ENCODE peak calls at places on chromosomes 2 and 18, in eight cellular contexts. One of them, this sample, is unnamed.

GRCh38 chr18:34342960-34343359 is 118.2 kb upstream of the NOL4 start:
- DNase-seq in astrocyte of the spinal cord: peak
- DNase-seq in Daoy: peak
- DNase-seq in occipital lobe: no peak
- DNase-seq in endothelial cell: no peak
- DNase-seq in LHCN-M2: no peak
- DNase-seq in stimulated activated CD8-positive, alpha-beta memory T cell treated with anti-CD3 and anti-CD28 coated beads, Interleukin-4, amount 100 ng/mL, for 4 hours: no peak
- DNase-seq in posterior cingulate gyrus: no peak
- DNase-seq in this sample: no peak

GRCh38 chr2:63680455-63680854 is 91.7 kb downstream of the MDH1 start:
- DNase-seq in astrocyte of the spinal cord: no peak
- DNase-seq in Daoy: no peak
- DNase-seq in occipital lobe: no peak
- DNase-seq in endothelial cell: no peak
- DNase-seq in LHCN-M2: no peak
- DNase-seq in stimulated activated CD8-positive, alpha-beta memory T cell treated with anti-CD3 and anti-CD28 coated beads, Interleukin-4, amount 100 ng/mL, for 4 hours: no peak
- DNase-seq in posterior cingulate gyrus: no peak
- DNase-seq in this sample: no peak

GRCh38 chr2:19361325-19361990 is 3.0 kb upstream of the OSR1 start:
- DNase-seq in astrocyte of the spinal cord: peak
- DNase-seq in Daoy: peak
- DNase-seq in occipital lobe: no peak
- DNase-seq in endothelial cell: no peak
- DNase-seq in LHCN-M2: no peak
- DNase-seq in stimulated activated CD8-positive, alpha-beta memory T cell treated with anti-CD3 and anti-CD28 coated beads, Interleukin-4, amount 100 ng/mL, for 4 hours: no peak
- DNase-seq in posterior cingulate gyrus: no peak
- DNase-seq in this sample: no peak

GRCh38 chr2:79393806-79394484 is 118.9 kb upstream of the CTNNA2 start:
- DNase-seq in astrocyte of the spinal cord: peak
- DNase-seq in Daoy: no peak
- DNase-seq in occipital lobe: peak
- DNase-seq in endothelial cell: no peak
- DNase-seq in LHCN-M2: no peak
- DNase-seq in stimulated activated CD8-positive, alpha-beta memory T cell treated with anti-CD3 and anti-CD28 coated beads, Interleukin-4, amount 100 ng/mL, for 4 hours: no peak
- DNase-seq in posterior cingulate gyrus: peak
- DNase-seq in this sample: peak

GRCh38 chr2:38075436-38076249 is at the start of gene CYP1B1:
- DNase-seq in astrocyte of the spinal cord: no peak
- DNase-seq in Daoy: no peak
- DNase-seq in occipital lobe: no peak
- DNase-seq in endothelial cell: no peak
- DNase-seq in LHCN-M2: no peak
- DNase-seq in stimulated activated CD8-positive, alpha-beta memory T cell treated with anti-CD3 and anti-CD28 coated beads, Interleukin-4, amount 100 ng/mL, for 4 hours: no peak
- DNase-seq in posterior cingulate gyrus: peak
- DNase-seq in this sample: peak

GRCh38 chr2:192390401-192390800 is 195.7 kb upstream of the TMEFF2 start:
- DNase-seq in astrocyte of the spinal cord: no peak
- DNase-seq in Daoy: no peak
- DNase-seq in occipital lobe: no peak
- DNase-seq in endothelial cell: no peak
- DNase-seq in LHCN-M2: no peak
- DNase-seq in stimulated activated CD8-positive, alpha-beta memory T cell treated with anti-CD3 and anti-CD28 coated beads, Interleukin-4, amount 100 ng/mL, for 4 hours: no peak
- DNase-seq in posterior cingulate gyrus: no peak
- DNase-seq in this sample: no peak

GRCh38 chr2:59232394-59233165 is 991.5 kb upstream of the FANCL start:
- DNase-seq in astrocyte of the spinal cord: no peak
- DNase-seq in Daoy: no peak
- DNase-seq in occipital lobe: no peak
- DNase-seq in endothelial cell: no peak
- DNase-seq in LHCN-M2: no peak
- DNase-seq in stimulated activated CD8-positive, alpha-beta memory T cell treated with anti-CD3 and anti-CD28 coated beads, Interleukin-4, amount 100 ng/mL, for 4 hours: no peak
- DNase-seq in posterior cingulate gyrus: no peak
- DNase-seq in this sample: no peak

GRCh38 chr18:10261315-10262276 is 192.8 kb upstream of the APCDD1 start:
- DNase-seq in astrocyte of the spinal cord: no peak
- DNase-seq in Daoy: no peak
- DNase-seq in occipital lobe: no peak
- DNase-seq in endothelial cell: no peak
- DNase-seq in LHCN-M2: peak
- DNase-seq in stimulated activated CD8-positive, alpha-beta memory T cell treated with anti-CD3 and anti-CD28 coated beads, Interleukin-4, amount 100 ng/mL, for 4 hours: no peak
- DNase-seq in posterior cingulate gyrus: no peak
- DNase-seq in this sample: no peak

GRCh38 chr2:32617790-32618189 is 10.1 kb upstream of the TTC27 start:
- DNase-seq in astrocyte of the spinal cord: no peak
- DNase-seq in Daoy: no peak
- DNase-seq in occipital lobe: no peak
- DNase-seq in endothelial cell: no peak
- DNase-seq in LHCN-M2: no peak
- DNase-seq in stimulated activated CD8-positive, alpha-beta memory T cell treated with anti-CD3 and anti-CD28 coated beads, Interleukin-4, amount 100 ng/mL, for 4 hours: no peak
- DNase-seq in posterior cingulate gyrus: no peak
- DNase-seq in this sample: no peak

GRCh38 chr2:20157606-20157970 is 67.3 kb downstream of the SDC1 start:
- DNase-seq in astrocyte of the spinal cord: peak
- DNase-seq in Daoy: no peak
- DNase-seq in occipital lobe: no peak
- DNase-seq in endothelial cell: no peak
- DNase-seq in LHCN-M2: peak
- DNase-seq in stimulated activated CD8-positive, alpha-beta memory T cell treated with anti-CD3 and anti-CD28 coated beads, Interleukin-4, amount 100 ng/mL, for 4 hours: no peak
- DNase-seq in posterior cingulate gyrus: no peak
- DNase-seq in this sample: no peak

GRCh38 chr2:217331577-217332139 is 471.8 kb upstream of the TNP1 start:
- DNase-seq in astrocyte of the spinal cord: peak
- DNase-seq in Daoy: peak
- DNase-seq in occipital lobe: no peak
- DNase-seq in endothelial cell: no peak
- DNase-seq in LHCN-M2: peak
- DNase-seq in stimulated activated CD8-positive, alpha-beta memory T cell treated with anti-CD3 and anti-CD28 coated beads, Interleukin-4, amount 100 ng/mL, for 4 hours: no peak
- DNase-seq in posterior cingulate gyrus: no peak
- DNase-seq in this sample: no peak

GRCh38 chr2:130355578-130356431 is at the start of gene PTPN18:
- DNase-seq in astrocyte of the spinal cord: peak
- DNase-seq in Daoy: peak
- DNase-seq in occipital lobe: peak
- DNase-seq in endothelial cell: peak
- DNase-seq in LHCN-M2: peak
- DNase-seq in stimulated activated CD8-positive, alpha-beta memory T cell treated with anti-CD3 and anti-CD28 coated beads, Interleukin-4, amount 100 ng/mL, for 4 hours: no peak
- DNase-seq in posterior cingulate gyrus: peak
- DNase-seq in this sample: peak

GRCh38 chr2:232870002-232870765 is at the start of gene SNORC:
- DNase-seq in astrocyte of the spinal cord: no peak
- DNase-seq in Daoy: no peak
- DNase-seq in occipital lobe: no peak
- DNase-seq in endothelial cell: no peak
- DNase-seq in LHCN-M2: no peak
- DNase-seq in stimulated activated CD8-positive, alpha-beta memory T cell treated with anti-CD3 and anti-CD28 coated beads, Interleukin-4, amount 100 ng/mL, for 4 hours: no peak
- DNase-seq in posterior cingulate gyrus: no peak
- DNase-seq in this sample: no peak

GRCh38 chr2:148391324-148391723 is 253.2 kb upstream of the EPC2 start:
- DNase-seq in astrocyte of the spinal cord: peak
- DNase-seq in Daoy: peak
- DNase-seq in occipital lobe: no peak
- DNase-seq in endothelial cell: no peak
- DNase-seq in LHCN-M2: peak
- DNase-seq in stimulated activated CD8-positive, alpha-beta memory T cell treated with anti-CD3 and anti-CD28 coated beads, Interleukin-4, amount 100 ng/mL, for 4 hours: no peak
- DNase-seq in posterior cingulate gyrus: no peak
- DNase-seq in this sample: no peak

GRCh38 chr2:174827371-174828369 is 63.4 kb upstream of the CHRNA1 start:
- DNase-seq in astrocyte of the spinal cord: peak
- DNase-seq in Daoy: no peak
- DNase-seq in occipital lobe: no peak
- DNase-seq in endothelial cell: peak
- DNase-seq in LHCN-M2: no peak
- DNase-seq in stimulated activated CD8-positive, alpha-beta memory T cell treated with anti-CD3 and anti-CD28 coated beads, Interleukin-4, amount 100 ng/mL, for 4 hours: no peak
- DNase-seq in posterior cingulate gyrus: no peak
- DNase-seq in this sample: no peak

GRCh38 chr2:116132833-116133232 is 1681.7 kb upstream of the DDX18 start:
- DNase-seq in astrocyte of the spinal cord: no peak
- DNase-seq in Daoy: no peak
- DNase-seq in occipital lobe: no peak
- DNase-seq in endothelial cell: no peak
- DNase-seq in LHCN-M2: no peak
- DNase-seq in stimulated activated CD8-positive, alpha-beta memory T cell treated with anti-CD3 and anti-CD28 coated beads, Interleukin-4, amount 100 ng/mL, for 4 hours: no peak
- DNase-seq in posterior cingulate gyrus: peak
- DNase-seq in this sample: no peak

GRCh38 chr18:9631814-9632496 is 17.6 kb upstream of the PPP4R1 start:
- DNase-seq in astrocyte of the spinal cord: peak
- DNase-seq in Daoy: no peak
- DNase-seq in occipital lobe: no peak
- DNase-seq in endothelial cell: no peak
- DNase-seq in LHCN-M2: peak
- DNase-seq in stimulated activated CD8-positive, alpha-beta memory T cell treated with anti-CD3 and anti-CD28 coated beads, Interleukin-4, amount 100 ng/mL, for 4 hours: no peak
- DNase-seq in posterior cingulate gyrus: no peak
- DNase-seq in this sample: peak

GRCh38 chr18:616380-616995 is 19.7 kb downstream of the CLUL1 start:
- DNase-seq in astrocyte of the spinal cord: peak
- DNase-seq in Daoy: peak
- DNase-seq in occipital lobe: no peak
- DNase-seq in endothelial cell: no peak
- DNase-seq in LHCN-M2: peak
- DNase-seq in stimulated activated CD8-positive, alpha-beta memory T cell treated with anti-CD3 and anti-CD28 coated beads, Interleukin-4, amount 100 ng/mL, for 4 hours: no peak
- DNase-seq in posterior cingulate gyrus: no peak
- DNase-seq in this sample: no peak

GRCh38 chr2:179927041-179927440 is 65.6 kb upstream of the ZNF385B start:
- DNase-seq in astrocyte of the spinal cord: no peak
- DNase-seq in Daoy: no peak
- DNase-seq in occipital lobe: no peak
- DNase-seq in endothelial cell: no peak
- DNase-seq in LHCN-M2: no peak
- DNase-seq in stimulated activated CD8-positive, alpha-beta memory T cell treated with anti-CD3 and anti-CD28 coated beads, Interleukin-4, amount 100 ng/mL, for 4 hours: no peak
- DNase-seq in posterior cingulate gyrus: no peak
- DNase-seq in this sample: no peak

GRCh38 chr2:182642328-182642727 is 73.7 kb upstream of the DNAJC10 start:
- DNase-seq in astrocyte of the spinal cord: peak
- DNase-seq in Daoy: peak
- DNase-seq in occipital lobe: no peak
- DNase-seq in endothelial cell: peak
- DNase-seq in LHCN-M2: peak
- DNase-seq in stimulated activated CD8-positive, alpha-beta memory T cell treated with anti-CD3 and anti-CD28 coated beads, Interleukin-4, amount 100 ng/mL, for 4 hours: no peak
- DNase-seq in posterior cingulate gyrus: peak
- DNase-seq in this sample: no peak

GRCh38 chr2:240139011-240139441 is 1.4 kb downstream of the OTOS start:
- DNase-seq in astrocyte of the spinal cord: no peak
- DNase-seq in Daoy: no peak
- DNase-seq in occipital lobe: no peak
- DNase-seq in endothelial cell: no peak
- DNase-seq in LHCN-M2: no peak
- DNase-seq in stimulated activated CD8-positive, alpha-beta memory T cell treated with anti-CD3 and anti-CD28 coated beads, Interleukin-4, amount 100 ng/mL, for 4 hours: no peak
- DNase-seq in posterior cingulate gyrus: peak
- DNase-seq in this sample: no peak

GRCh38 chr2:72134408-72134996 is 13.2 kb downstream of the CYP26B1 start:
- DNase-seq in astrocyte of the spinal cord: no peak
- DNase-seq in Daoy: no peak
- DNase-seq in occipital lobe: no peak
- DNase-seq in endothelial cell: no peak
- DNase-seq in LHCN-M2: no peak
- DNase-seq in stimulated activated CD8-positive, alpha-beta memory T cell treated with anti-CD3 and anti-CD28 coated beads, Interleukin-4, amount 100 ng/mL, for 4 hours: no peak
- DNase-seq in posterior cingulate gyrus: peak
- DNase-seq in this sample: no peak

GRCh38 chr2:135168119-135168872 is 116.2 kb downstream of the RAB3GAP1 start:
- DNase-seq in astrocyte of the spinal cord: no peak
- DNase-seq in Daoy: no peak
- DNase-seq in occipital lobe: no peak
- DNase-seq in endothelial cell: no peak
- DNase-seq in LHCN-M2: no peak
- DNase-seq in stimulated activated CD8-positive, alpha-beta memory T cell treated with anti-CD3 and anti-CD28 coated beads, Interleukin-4, amount 100 ng/mL, for 4 hours: no peak
- DNase-seq in posterior cingulate gyrus: peak
- DNase-seq in this sample: no peak

GRCh38 chr18:62282188-62282629 is 42.9 kb upstream of the TNFRSF11A start:
- DNase-seq in astrocyte of the spinal cord: peak
- DNase-seq in Daoy: peak
- DNase-seq in occipital lobe: no peak
- DNase-seq in endothelial cell: no peak
- DNase-seq in LHCN-M2: peak
- DNase-seq in stimulated activated CD8-positive, alpha-beta memory T cell treated with anti-CD3 and anti-CD28 coated beads, Interleukin-4, amount 100 ng/mL, for 4 hours: no peak
- DNase-seq in posterior cingulate gyrus: no peak
- DNase-seq in this sample: no peak

GRCh38 chr2:69582582-69583176 is 60.9 kb downstream of the AAK1 start:
- DNase-seq in astrocyte of the spinal cord: peak
- DNase-seq in Daoy: peak
- DNase-seq in occipital lobe: no peak
- DNase-seq in endothelial cell: no peak
- DNase-seq in LHCN-M2: peak
- DNase-seq in stimulated activated CD8-positive, alpha-beta memory T cell treated with anti-CD3 and anti-CD28 coated beads, Interleukin-4, amount 100 ng/mL, for 4 hours: no peak
- DNase-seq in posterior cingulate gyrus: no peak
- DNase-seq in this sample: no peak

GRCh38 chr2:27559228-27559627 is 23.6 kb upstream of the ZNF512 start:
- DNase-seq in astrocyte of the spinal cord: no peak
- DNase-seq in Daoy: no peak
- DNase-seq in occipital lobe: no peak
- DNase-seq in endothelial cell: no peak
- DNase-seq in LHCN-M2: no peak
- DNase-seq in stimulated activated CD8-positive, alpha-beta memory T cell treated with anti-CD3 and anti-CD28 coated beads, Interleukin-4, amount 100 ng/mL, for 4 hours: no peak
- DNase-seq in posterior cingulate gyrus: no peak
- DNase-seq in this sample: no peak

GRCh38 chr2:188788621-188789020 is 185.6 kb upstream of the COL3A1 start:
- DNase-seq in astrocyte of the spinal cord: peak
- DNase-seq in Daoy: peak
- DNase-seq in occipital lobe: peak
- DNase-seq in endothelial cell: no peak
- DNase-seq in LHCN-M2: peak
- DNase-seq in stimulated activated CD8-positive, alpha-beta memory T cell treated with anti-CD3 and anti-CD28 coated beads, Interleukin-4, amount 100 ng/mL, for 4 hours: no peak
- DNase-seq in posterior cingulate gyrus: no peak
- DNase-seq in this sample: peak

This sample was measured in adrenal gland.